ENCODE peak calls at places on chromosomes 6 and 20, in nine cellular contexts. C is tibial nerve; P is PC-9; N is Peyer's patch; J is Panc1; D is upper lobe of left lung; K is naive thymus-derived CD4-positive, alpha-beta T cell; V is cardiac muscle cell; S is esophagus muscularis mucosa. U is an unnamed sample.

GRCh38 chr20:42779216-42779615 is 410.5 kb downstream of the PTPRT start:
- DNase-seq in C (no peak), P (no peak), N (no peak), J (no peak), D (no peak), K (no peak), V (no peak), S (no peak), U (no peak)

GRCh38 chr6:158703840-158704822 is 54.3 kb downstream of the SYTL3 start:
- DNase-seq in C (peak; percentile 65), P (peak; percentile 81), N (peak; percentile 94), J (peak; percentile 43), D (peak; percentile 98), K (peak; percentile 55), V (peak; percentile 71), S (peak; percentile 94), U (peak; percentile 88)

GRCh38 chr20:48962976-48963730 is 41.6 kb downstream of the ARFGEF2 start:
- DNase-seq in C (no peak), P (no peak), N (no peak), J (no peak), D (no peak), K (no peak), V (no peak), S (no peak), U (no peak)

GRCh38 chr6:44029489-44030185 is 97.6 kb downstream of the MRPL14 start:
- DNase-seq in C (no peak), P (no peak), N (no peak), J (no peak), D (no peak), K (no peak), V (peak; percentile 37), S (no peak), U (no peak)

GRCh38 chr6:32415521-32416019 is 8.6 kb upstream of the BTNL2 start:
- DNase-seq in C (peak; percentile 88), P (peak; percentile 57), N (peak; percentile 94), J (peak; percentile 64), D (no peak), K (peak; percentile 61), V (peak; percentile 83), S (no peak), U (peak; percentile 83)

GRCh38 chr20:63738687-63739128 is 868 bp upstream of the SLC2A4RG start:
- DNase-seq in C (peak; percentile 31), P (no peak), N (peak; percentile 83), J (no peak), D (peak; percentile 94), K (peak; percentile 41), V (peak; percentile 29), S (no peak), U (peak; percentile 82)

GRCh38 chr6:157715766-157716171 is 107.3 kb upstream of the SNX9 start:
- DNase-seq in C (peak; percentile 84), P (peak; percentile 12), N (peak; percentile 71), J (no peak), D (no peak), K (no peak), V (peak; percentile 98), S (no peak), U (peak; percentile 77)

GRCh38 chr20:44776977-44777376 is 31.3 kb downstream of the KCNK15 start:
- DNase-seq in C (no peak), P (peak; percentile 20), N (no peak), J (no peak), D (no peak), K (no peak), V (peak; percentile 50), S (no peak), U (no peak)

GRCh38 chr6:52325695-52326471 is 36.1 kb upstream of the PAQR8 start:
- DNase-seq in C (no peak), P (no peak), N (peak; percentile 76), J (no peak), D (no peak), K (no peak), V (no peak), S (no peak), U (no peak)

GRCh38 chr6:46657642-46658041 is 4.9 kb downstream of the SLC25A27 start:
- DNase-seq in C (no peak), P (no peak), N (no peak), J (no peak), D (no peak), K (no peak), V (no peak), S (no peak), U (no peak)

GRCh38 chr6:149060300-149060984 is 257.1 kb upstream of the TAB2 start:
- DNase-seq in C (no peak), P (peak; percentile 1), N (peak; percentile 84), J (no peak), D (peak; percentile 41), K (peak; percentile 27), V (peak; percentile 35), S (no peak), U (no peak)

GRCh38 chr6:118999494-118999893 is 64.5 kb upstream of the MCM9 start:
- DNase-seq in C (no peak), P (no peak), N (no peak), J (no peak), D (no peak), K (no peak), V (no peak), S (no peak), U (no peak)

GRCh38 chr20:37464173-37464572 is 56.9 kb upstream of the NNAT start:
- DNase-seq in C (no peak), P (no peak), N (no peak), J (no peak), D (peak; percentile 29), K (no peak), V (no peak), S (no peak), U (peak; percentile 18)

DNA sequence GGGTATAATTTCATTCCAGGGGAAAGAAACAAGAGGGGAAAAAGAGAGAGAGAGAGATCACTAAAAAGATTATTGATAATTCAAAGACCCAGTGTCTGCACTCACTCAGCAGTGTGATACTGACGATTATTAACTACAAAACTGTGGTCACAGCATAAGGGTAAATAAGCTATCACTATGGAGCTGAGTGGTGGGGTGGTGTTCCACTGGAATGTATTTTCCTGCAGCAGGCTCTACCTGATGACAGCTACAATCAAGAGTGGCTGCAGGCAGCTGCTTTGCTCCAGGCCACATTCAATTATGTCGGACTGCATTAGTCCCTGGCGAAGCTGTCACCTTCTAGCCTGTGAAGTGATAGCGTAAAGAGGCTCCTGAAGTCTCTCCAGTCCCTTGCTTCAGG is 122.2 kb upstream of the TFAP2D start:
- DNase-seq in C (no peak), P (no peak), N (no peak), J (no peak), D (no peak), K (no peak), V (no peak), S (no peak), U (no peak)
- H3K4me1 ChIP-seq in C (no peaks in the 10 kb centered on the region), P (no peaks in the 10 kb centered on the region), N (no peaks in the 10 kb centered on the region), J (no peaks in the 10 kb centered on the region), D (no peaks in the 10 kb centered on the region), K (no peaks in the 10 kb centered on the region), V (peaks cover 11% of the 10 kb centered on the region), S (no peaks in the 10 kb centered on the region), U (no peaks in the 10 kb centered on the region)

DNA sequence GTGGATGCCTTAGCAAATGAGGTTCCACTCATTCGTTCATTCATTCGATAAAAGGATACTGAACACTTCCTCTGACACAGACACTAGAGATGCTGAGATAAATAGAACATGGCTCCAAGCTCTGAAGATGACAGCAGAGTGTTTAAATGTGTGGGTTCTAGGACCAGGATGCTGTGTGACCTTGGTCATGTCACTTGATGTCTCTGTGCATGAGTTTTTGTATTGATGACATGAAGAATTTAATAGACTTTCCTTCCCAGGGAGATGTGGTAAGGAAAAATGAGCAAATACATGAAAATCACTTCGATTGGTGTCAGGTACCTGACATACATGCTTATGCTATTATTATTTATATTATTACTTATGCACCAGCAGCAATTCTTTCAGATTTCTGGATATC is 34.3 kb upstream of the CD83 start:
- DNase-seq in C (no peak), P (no peak), N (no peak), J (no peak), D (no peak), K (no peak), V (no peak), S (no peak), U (no peak)
- H3K4me1 ChIP-seq in C (no peaks in the 10 kb centered on the region), P (no peaks in the 10 kb centered on the region), N (no peaks in the 10 kb centered on the region), J (no peaks in the 10 kb centered on the region), D (no peaks in the 10 kb centered on the region), K (no peaks in the 10 kb centered on the region), V (no peaks in the 10 kb centered on the region), S (peaks cover 2% of the 10 kb centered on the region), U (no peaks in the 10 kb centered on the region)

GRCh38 chr6:135419162-135419561 is 78.4 kb downstream of the AHI1 start:
- DNase-seq in C (no peak), P (no peak), N (no peak), J (no peak), D (no peak), K (no peak), V (peak; percentile 74), S (no peak), U (no peak)
- H3K4me1 ChIP-seq in C (no peaks in the 10 kb centered on the region), P (no peaks in the 10 kb centered on the region), N (no peaks in the 10 kb centered on the region), J (no peaks in the 10 kb centered on the region), D (no peaks in the 10 kb centered on the region), K (no peaks in the 10 kb centered on the region), V (no peaks in the 10 kb centered on the region), S (no peaks in the 10 kb centered on the region), U (no peaks in the 10 kb centered on the region)

GRCh38 chr6:150270330-150271052 is 98.3 kb upstream of the IYD start:
- DNase-seq in C (no peak), P (no peak), N (no peak), J (no peak), D (no peak), K (no peak), V (no peak), S (no peak), U (no peak)

GRCh38 chr6:150271172-150271500 is 97.7 kb upstream of the IYD start:
- DNase-seq in C (no peak), P (no peak), N (no peak), J (no peak), D (no peak), K (no peak), V (no peak), S (no peak), U (no peak)

GRCh38 chr6:150269130-150269856 is 99.5 kb upstream of the IYD start:
- DNase-seq in C (no peak), P (no peak), N (no peak), J (no peak), D (no peak), K (no peak), V (no peak), S (no peak), U (no peak)

GRCh38 chr6:150271501-150272263 is 97.1 kb upstream of the IYD start:
- DNase-seq in C (no peak), P (no peak), N (no peak), J (no peak), D (no peak), K (no peak), V (no peak), S (no peak), U (no peak)

GRCh38 chr6:150269857-150270223 is 99.0 kb upstream of the IYD start:
- DNase-seq in C (no peak), P (peak; percentile 58), N (peak; percentile 50), J (no peak), D (no peak), K (no peak), V (no peak), S (no peak), U (no peak)
- H3K4me1 ChIP-seq in C (no peaks in the 10 kb centered on the region), P (peaks cover 13% of the 10 kb centered on the region), N (no peaks in the 10 kb centered on the region), J (no peaks in the 10 kb centered on the region), D (no peaks in the 10 kb centered on the region), K (no peaks in the 10 kb centered on the region), V (peaks cover 3% of the 10 kb centered on the region), S (no peaks in the 10 kb centered on the region), U (peaks cover 3% of the 10 kb centered on the region)

U was measured in ascending aorta.